ENCODE peak calls at places on chromosomes 5 and 9, in nine cellular contexts. O is AG09309, Z is endodermal cell, B is cardiac muscle cell, P is tibial nerve, E is esophagus muscularis mucosa, J is epithelial cell of esophagus, F is LNCaP clone FGC, I is fibroblast of pulmonary artery. D is an unnamed sample.

GRCh38 chr9:98726735-98727134 is 18.0 kb upstream of the GABBR2 start:
- DNase-seq in O (peak), B (no peak), Z (no peak), E (no peak), J (no peak), I (peak), P (no peak), F (no peak), D (no peak)

GRCh38 chr5:17317499-17317898 is 100.1 kb downstream of the BASP1 start:
- DNase-seq in I (no peak), B (no peak), O (no peak), P (no peak), Z (no peak), E (no peak), J (no peak), F (no peak), D (no peak)

GRCh38 chr5:62431735-62432617 is 19.4 kb downstream of the IPO11 start:
- DNase-seq in P (no peak), F (no peak), E (no peak), I (peak), B (no peak), J (no peak), O (no peak), Z (no peak), D (no peak)

GRCh38 chr5:116727248-116727647 is 152.6 kb upstream of the SEMA6A start:
- DNase-seq in E (no peak), P (no peak), I (no peak), B (peak), J (no peak), Z (no peak), F (peak), O (no peak), D (no peak)

GRCh38 chr9:3508531-3509374 is 17.0 kb downstream of the RFX3 start:
- DNase-seq in J (peak), O (no peak), Z (no peak), I (peak), F (no peak), B (no peak), E (no peak), P (no peak), D (no peak)

GRCh38 chr5:116814656-116815055 is 240.0 kb upstream of the SEMA6A start:
- DNase-seq in F (no peak), Z (peak), I (no peak), O (no peak), B (no peak), J (no peak), E (no peak), P (no peak), D (no peak)

GRCh38 chr5:55603947-55604346 is 69.2 kb upstream of the PLPP1 start:
- DNase-seq in E (peak), F (no peak), I (peak), J (peak), B (no peak), Z (no peak), O (no peak), P (no peak), D (no peak)

GRCh38 chr9:136714876-136715239 is 2.5 kb downstream of the DIPK1B start:
- DNase-seq in I (no peak), O (no peak), J (no peak), Z (no peak), B (no peak), F (no peak), E (no peak), P (no peak), D (no peak)

GRCh38 chr5:32276173-32276853 is 36.4 kb downstream of the MTMR12 start:
- DNase-seq in Z (peak), J (peak), F (peak), E (no peak), O (no peak), B (peak), I (peak), P (no peak), D (no peak)

GRCh38 chr9:130682490-130683121 is 11.0 kb upstream of the EXOSC2 start:
- DNase-seq in F (peak), Z (peak), J (peak), I (peak), B (peak), E (no peak), P (peak), O (no peak), D (peak)

GRCh38 chr9:107131108-107131799 is 151.8 kb upstream of the RAD23B start:
- DNase-seq in O (no peak), E (no peak), F (no peak), Z (peak), J (peak), P (no peak), I (no peak), B (no peak), D (no peak)

GRCh38 chr5:154271936-154272514 is 81.5 kb downstream of the GALNT10 start:
- DNase-seq in P (no peak), I (no peak), O (no peak), F (no peak), Z (peak), B (no peak), E (no peak), J (no peak), D (no peak)

GRCh38 chr5:7348168-7348802 is 47.7 kb upstream of the ADCY2 start:
- DNase-seq in B (peak), P (no peak), I (no peak), E (no peak), O (no peak), Z (no peak), F (no peak), J (no peak), D (no peak)

GRCh38 chr5:7882926-7883325 is 14.0 kb downstream of the MTRR start:
- DNase-seq in P (no peak), I (no peak), B (no peak), J (no peak), Z (no peak), O (no peak), F (no peak), E (no peak), D (no peak)

GRCh38 chr9:134208310-134208841 is 44.0 kb upstream of the RNU6ATAC start:
- DNase-seq in P (no peak), F (no peak), E (no peak), O (no peak), J (no peak), Z (no peak), B (no peak), I (peak), D (peak)

GRCh38 chr9:35566417-35566816 is 38.6 kb upstream of the TESK1 start:
- DNase-seq in F (no peak), Z (no peak), I (no peak), B (no peak), O (peak), P (no peak), J (no peak), E (no peak), D (peak)

GRCh38 chr9:85276743-85277142 is 465.0 kb downstream of the AGTPBP1 start:
- DNase-seq in I (no peak), F (no peak), B (no peak), Z (no peak), O (no peak), J (no peak), E (no peak), P (no peak), D (no peak)

GRCh38 chr5:36769129-36769528 is 107.4 kb upstream of the NIPBL start:
- DNase-seq in I (no peak), E (no peak), Z (no peak), P (no peak), F (no peak), O (no peak), J (no peak), B (no peak), D (no peak)

GRCh38 chr9:20319641-20320337 is 302.5 kb downstream of the MLLT3 start:
- DNase-seq in Z (no peak), I (peak), B (peak), J (peak), O (peak), F (no peak), E (peak), P (no peak), D (no peak)

GRCh38 chr9:126236273-126236672 is 90.4 kb upstream of the MVB12B start:
- DNase-seq in I (no peak), P (no peak), O (no peak), B (no peak), J (no peak), Z (peak), F (no peak), E (peak), D (no peak)

GRCh38 chr5:112935675-112936074 is 13.6 kb upstream of the REEP5 start:
- DNase-seq in I (no peak), Z (no peak), O (no peak), P (no peak), J (no peak), B (no peak), E (no peak), F (no peak), D (no peak)

GRCh38 chr5:60993875-60994571 is 49.0 kb downstream of the NDUFAF2 start:
- DNase-seq in F (no peak), O (no peak), I (no peak), J (no peak), B (no peak), P (no peak), Z (no peak), E (no peak), D (no peak)

GRCh38 chr5:32507738-32508434 is 63.3 kb upstream of the ZFR start:
- DNase-seq in Z (no peak), I (peak), F (peak), P (no peak), E (no peak), O (peak), J (peak), B (no peak), D (no peak)

GRCh38 chr5:160831801-160832200 is 20.2 kb downstream of the ATP10B start:
- DNase-seq in I (no peak), P (no peak), Z (no peak), J (no peak), B (no peak), F (no peak), O (no peak), E (no peak), D (no peak)
- TF ChIP-seq CTCF in I (no peak), P (no peak), Z (no peak), J (no peak), B (no peak), F (no peak), O (no peak), E (no peak), D (no peak)

DNA sequence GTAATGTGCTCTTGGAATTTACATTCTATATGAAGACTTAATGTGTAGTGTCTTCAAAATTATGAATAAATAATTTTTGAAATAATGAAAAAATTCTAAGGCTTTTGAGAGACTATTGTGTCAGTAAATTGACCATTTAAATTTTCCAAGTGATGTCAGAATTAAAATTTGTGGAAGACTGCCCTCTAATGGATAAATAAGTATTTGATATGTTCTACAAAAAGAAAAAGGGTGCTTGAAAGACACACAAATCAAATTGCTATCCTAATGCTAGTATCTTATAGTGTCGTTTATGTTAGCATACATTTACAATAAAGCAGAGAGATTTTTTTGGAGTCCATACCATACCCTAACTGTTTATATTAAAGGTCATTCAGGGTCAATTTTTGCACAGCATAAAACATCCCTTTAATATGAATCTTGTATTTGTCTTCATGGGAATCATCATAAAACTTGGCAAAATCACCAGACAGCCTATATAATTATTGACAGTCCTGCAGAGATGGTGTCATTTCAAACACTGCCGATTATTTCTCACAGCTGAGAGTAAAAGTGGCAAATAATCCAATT is 120.8 kb upstream of the SLC27A6 start:
- DNase-seq in O (no peak), Z (no peak), E (no peak), J (peak), B (peak), F (peak), I (peak), P (no peak), D (no peak)
- TF ChIP-seq CTCF in O (no peak), Z (peak), E (peak), J (no peak), B (peak), F (peak), I (peak), P (peak), D (peak)

GRCh38 chr9:124218438-124219289 is 39.1 kb upstream of the NEK6 start:
- DNase-seq in P (no peak), F (no peak), B (no peak), J (peak), Z (peak), O (no peak), I (peak), E (no peak), D (peak)
- TF ChIP-seq CTCF in P (no peak), F (no peak), B (no peak), J (no peak), Z (no peak), O (peak), I (peak), E (no peak), D (no peak)

GRCh38 chr5:78899922-78900362 is 85.2 kb downstream of the ARSB start:
- DNase-seq in Z (peak), O (no peak), E (no peak), B (peak), J (peak), F (peak), I (peak), P (no peak), D (no peak)
- TF ChIP-seq CTCF in Z (peak), O (peak), E (peak), B (peak), J (peak), F (peak), I (peak), P (peak), D (peak)

GRCh38 chr5:137891849-137892248 is 2.6 kb downstream of the PKD2L2 start:
- DNase-seq in I (no peak), E (no peak), O (no peak), B (no peak), F (no peak), Z (no peak), J (no peak), P (no peak), D (no peak)
- TF ChIP-seq CTCF in I (peak), E (peak), O (no peak), B (peak), F (no peak), Z (peak), J (peak), P (no peak), D (peak)

DNA sequence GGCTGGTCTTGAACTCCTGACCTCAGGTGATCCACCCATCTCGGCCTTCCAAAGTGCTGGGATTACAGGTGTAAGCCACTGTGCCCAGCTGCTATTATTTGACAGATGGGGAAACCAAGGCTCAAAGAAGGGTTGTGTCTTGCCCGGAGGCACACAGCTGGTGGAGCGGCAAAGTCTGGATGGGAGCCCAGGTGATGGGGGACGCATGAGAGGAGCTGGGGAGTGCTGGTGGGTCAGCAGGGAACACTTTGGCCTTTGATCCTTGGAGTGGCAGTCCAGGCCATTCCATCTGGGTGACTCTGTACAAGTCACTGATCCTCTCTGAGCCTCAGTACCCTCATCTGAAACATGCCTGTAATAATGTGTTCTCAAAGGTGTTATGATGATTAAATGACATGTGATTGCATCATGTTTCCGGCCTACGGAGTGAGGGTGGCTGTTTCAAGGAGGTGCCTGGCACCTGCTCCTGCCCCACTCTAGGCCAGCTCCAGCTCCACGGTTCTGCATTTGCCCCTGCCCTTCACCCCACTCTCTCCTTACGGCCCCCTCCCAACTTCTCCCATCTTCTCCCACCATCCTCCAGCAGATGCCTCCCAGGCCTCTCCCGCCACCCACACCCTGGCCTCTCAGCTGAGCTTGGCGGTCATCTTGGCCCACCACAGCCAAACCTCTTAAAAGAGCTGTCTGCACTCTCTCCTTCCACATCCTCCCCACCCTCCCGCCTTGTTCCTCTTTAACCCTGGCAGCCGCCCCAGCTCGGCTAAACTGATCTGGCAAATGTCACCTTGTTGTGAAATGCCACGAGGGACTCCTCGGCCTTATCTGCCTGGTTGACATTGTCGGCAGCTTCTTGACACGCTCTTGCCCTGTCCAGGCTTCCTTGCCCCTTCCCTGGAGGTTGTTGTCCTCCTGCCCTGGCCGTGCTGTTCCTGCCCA is 5.5 kb upstream of the DBN1 start:
- DNase-seq in B (peak), F (peak), P (peak), I (peak), J (peak), O (no peak), E (peak), Z (peak), D (peak)
- TF ChIP-seq CTCF in B (no peak), F (no peak), P (no peak), I (no peak), J (no peak), O (no peak), E (no peak), Z (no peak), D (no peak)

GRCh38 chr9:127707766-127708165 is 978 bp downstream of the CFAP157 start:
- DNase-seq in O (no peak), B (no peak), P (no peak), I (no peak), E (no peak), F (no peak), Z (peak), J (peak), D (no peak)
- TF ChIP-seq CTCF in O (no peak), B (no peak), P (no peak), I (no peak), E (no peak), F (peak), Z (peak), J (peak), D (no peak)

DNA sequence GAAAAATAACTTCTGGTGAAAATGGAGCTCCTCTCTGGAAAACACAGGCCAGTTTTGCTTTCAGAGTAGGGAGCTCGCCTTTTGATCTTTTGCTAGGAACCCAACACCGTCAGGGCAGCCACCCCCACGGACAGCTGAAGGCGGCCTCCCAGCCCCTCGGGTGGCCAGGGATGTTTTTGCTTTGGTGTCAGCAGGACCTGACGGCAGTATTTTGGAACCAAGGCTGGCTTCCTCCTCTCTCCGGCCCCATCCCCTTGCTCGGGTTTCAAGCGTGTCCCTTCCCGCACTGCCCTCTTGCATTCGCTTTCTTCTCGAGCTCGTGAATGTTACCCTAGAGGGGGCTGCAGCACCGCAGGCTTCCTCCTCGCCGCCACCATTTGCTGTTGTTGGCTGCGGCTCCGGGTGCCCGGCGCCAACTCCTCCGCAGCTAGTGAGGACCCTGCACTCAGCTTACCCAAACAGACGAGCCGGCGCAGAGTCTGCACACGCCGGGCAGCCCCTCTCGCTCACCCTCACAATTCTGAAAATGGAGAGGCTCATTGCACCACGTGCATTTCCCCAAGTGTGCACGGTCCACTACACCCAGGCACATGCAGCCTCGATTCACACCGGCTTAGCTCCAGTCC is 35.5 kb upstream of the ADAMTSL1 start:
- DNase-seq in F (no peak), J (peak), P (no peak), I (peak), O (no peak), Z (peak), E (no peak), B (peak), D (peak)
- TF ChIP-seq CTCF in F (no peak), J (peak), P (no peak), I (peak), O (peak), Z (peak), E (peak), B (peak), D (no peak)

DNA sequence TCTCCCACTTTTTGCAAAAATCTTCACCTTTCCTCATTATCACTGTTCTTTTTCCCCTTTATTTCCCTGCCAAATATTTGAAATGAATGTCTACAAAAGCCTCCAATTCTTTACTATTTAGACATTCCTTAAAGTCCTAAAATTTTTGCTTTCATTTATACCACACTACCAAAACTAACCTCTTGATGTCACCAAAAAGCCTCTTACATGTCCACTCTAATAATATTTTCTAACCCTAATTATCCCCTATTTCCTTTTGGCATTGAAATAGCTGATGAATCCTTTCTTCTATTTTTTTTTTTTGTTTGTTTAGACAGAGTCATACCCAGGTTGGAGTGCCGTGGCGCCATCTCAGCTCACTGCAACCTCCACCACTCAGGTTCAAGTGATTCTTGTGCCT is 32.3 kb upstream of the NRG2 start:
- DNase-seq in O (peak), I (peak), E (no peak), P (no peak), F (peak), Z (no peak), J (peak), B (no peak), D (no peak)
- TF ChIP-seq CTCF in O (peak), I (peak), E (no peak), P (no peak), F (peak), Z (peak), J (no peak), B (no peak), D (no peak)

GRCh38 chr5:107858788-107859187 is 188.1 kb upstream of the EFNA5 start:
- DNase-seq in E (no peak), Z (no peak), F (no peak), B (no peak), I (no peak), J (no peak), O (no peak), P (no peak), D (no peak)
- TF ChIP-seq CTCF in E (no peak), Z (no peak), F (no peak), B (no peak), I (no peak), J (no peak), O (no peak), P (no peak), D (no peak)

D was measured in psoas muscle.